ENCODE peak calls at places on chromosomes 11 and 22, in five cellular contexts. V is GM23248, F is dorsolateral prefrontal cortex, Q is pancreas, W is right cardiac atrium. Z is an unnamed sample.

GRCh38 chr11:7592706-7593105 is 78.9 kb downstream of the PPFIBP2 start:
- DNase-seq in W (peak), F (no peak), V (peak), Q (peak), Z (peak)

GRCh38 chr11:13354335-13354734 is 76.7 kb downstream of the BMAL1 start:
- DNase-seq in W (no peak), Q (no peak), F (no peak), V (peak), Z (no peak)

GRCh38 chr11:14672635-14673034 is 29.0 kb downstream of the PDE3B start:
- DNase-seq in Q (no peak), W (no peak), F (no peak), V (peak), Z (peak)

GRCh38 chr11:108708173-108708572 is 43.3 kb downstream of the DDX10 start:
- DNase-seq in W (no peak), F (no peak), Q (no peak), V (no peak), Z (no peak)

GRCh38 chr22:26658671-26659478 is 1.5 kb downstream of the MIAT start:
- DNase-seq in F (peak), V (peak), Q (no peak), W (peak), Z (peak)

GRCh38 chr11:62137276-62137861 is 13.6 kb downstream of the INCENP start:
- DNase-seq in F (no peak), Q (no peak), W (no peak), V (no peak), Z (no peak)

GRCh38 chr11:64060263-64060860 is 24.6 kb downstream of the FLRT1 start:
- DNase-seq in W (no peak), Q (no peak), V (no peak), F (no peak), Z (no peak)

GRCh38 chr11:44823920-44824704 is 97.3 kb downstream of the TSPAN18 start:
- DNase-seq in V (no peak), Q (no peak), F (no peak), W (peak), Z (no peak)

GRCh38 chr11:17439316-17439782 is 37.3 kb downstream of the ABCC8 start:
- DNase-seq in Q (peak), F (no peak), V (no peak), W (no peak), Z (no peak)

GRCh38 chr11:67409781-67410368 is 5.6 kb upstream of the CARNS1 start:
- DNase-seq in W (no peak), F (no peak), Q (peak), V (no peak), Z (no peak)
- H3K27ac ChIP-seq in W (no peak), F (peak), Q (no peak), V (no peak), Z (no peak)

GRCh38 chr11:106937113-106937512 is 81.2 kb downstream of the GUCY1A2 start:
- DNase-seq in W (no peak), Q (no peak), F (no peak), V (peak), Z (no peak)
- H3K27ac ChIP-seq in W (no peak), Q (no peak), F (no peak), V (no peak), Z (no peak)

DNA sequence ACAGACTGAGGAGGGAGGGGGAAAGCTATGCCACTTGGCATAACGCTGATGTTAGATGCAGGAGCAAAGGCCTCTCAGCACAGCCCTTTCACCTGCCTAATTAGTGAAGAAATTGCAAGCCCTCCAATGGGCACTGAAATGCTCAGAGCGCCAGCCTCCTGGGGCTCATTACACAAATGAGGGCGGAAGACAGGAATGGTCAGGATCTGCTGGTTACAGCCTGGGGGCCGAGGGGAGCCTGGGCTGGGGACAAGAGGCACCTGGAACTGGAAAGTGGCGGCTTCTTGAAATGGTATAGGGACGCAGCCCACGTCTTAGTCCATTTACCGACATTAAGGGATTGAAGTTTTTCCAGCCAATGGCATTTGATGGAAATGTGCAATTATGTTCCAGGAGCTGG is 50.2 kb upstream of the PLET1 start:
- DNase-seq in F (no peak), W (no peak), Q (no peak), V (no peak), Z (no peak)
- H3K27ac ChIP-seq in F (no peak), W (no peak), Q (no peak), V (no peak), Z (no peak)

GRCh38 chr22:50326959-50327710 is at the start of gene DENND6B:
- DNase-seq in V (peak), F (peak), W (peak), Q (peak), Z (peak)
- H3K27ac ChIP-seq in V (peak), F (peak), W (peak), Q (peak), Z (peak)

DNA sequence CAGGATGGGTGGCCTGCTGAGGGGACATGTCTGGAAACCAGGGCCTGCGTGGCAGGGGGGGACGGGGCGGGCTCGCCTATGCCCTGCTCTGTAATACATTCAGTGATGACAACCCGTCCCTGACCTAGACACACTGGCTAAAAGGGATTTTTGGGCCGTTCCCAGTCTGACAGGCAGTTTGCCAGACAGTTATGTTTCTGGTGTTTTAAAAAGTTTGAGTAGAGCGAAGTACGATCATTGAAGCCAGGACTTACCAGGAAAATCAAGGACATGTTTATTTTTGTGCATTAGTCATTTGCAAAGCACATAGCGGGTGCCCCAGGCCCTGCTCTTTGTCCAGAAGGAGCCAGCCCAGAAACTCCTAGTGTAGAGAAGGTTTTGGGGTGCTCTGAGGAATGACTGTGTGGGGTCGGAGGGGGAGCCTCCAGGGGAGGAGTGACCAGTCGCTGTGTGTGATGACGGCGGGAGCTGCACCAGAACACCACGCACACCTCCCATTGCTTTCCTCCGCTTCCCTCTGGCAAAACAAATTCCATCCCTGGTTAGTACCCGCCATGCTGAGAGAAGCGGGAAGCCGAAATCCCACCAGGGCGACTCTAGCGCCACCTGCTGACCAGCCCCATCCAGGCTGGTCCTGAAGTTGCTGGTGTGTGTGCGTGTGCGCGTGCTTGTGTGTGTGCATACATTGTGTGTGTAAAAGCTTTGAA is 50.8 kb downstream of the FBLN1 start:
- DNase-seq in Q (peak), V (peak), W (peak), F (peak), Z (peak)
- H3K27ac ChIP-seq in Q (peak), V (peak), W (peak), F (no peak), Z (peak)

GRCh38 chr11:8707541-8708270 is 25.1 kb downstream of the RPL27A start:
- DNase-seq in F (peak), V (no peak), W (peak), Q (peak), Z (no peak)
- H3K27ac ChIP-seq in F (peak), V (no peak), W (peak), Q (peak), Z (no peak)

DNA sequence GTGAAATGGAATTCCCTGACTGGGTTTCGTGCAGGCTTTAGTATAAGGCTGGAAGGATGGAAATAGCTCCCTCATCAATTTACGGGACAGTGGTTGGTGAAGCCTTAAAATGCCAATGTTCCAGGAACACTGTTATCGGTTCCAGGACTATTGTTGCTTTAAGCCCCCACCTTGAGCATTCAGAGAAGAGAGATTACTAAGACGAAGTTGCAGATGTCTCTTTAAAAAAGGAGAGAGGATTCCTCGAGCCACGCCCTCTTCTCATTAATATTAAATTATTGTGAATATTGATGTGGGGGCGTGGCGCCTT is 194 bp upstream of the CREB3L1 start:
- DNase-seq in V (peak), W (no peak), Q (no peak), F (no peak), Z (peak)
- H3K27ac ChIP-seq in V (peak), W (no peak), Q (peak), F (no peak), Z (no peak)

GRCh38 chr11:3162410-3163240 is 2.5 kb downstream of the OSBPL5 start:
- DNase-seq in F (peak), V (no peak), W (peak), Q (no peak), Z (no peak)
- H3K27ac ChIP-seq in F (peak), V (no peak), W (no peak), Q (no peak), Z (peak)

GRCh38 chr11:3178349-3178748 is 13.2 kb upstream of the OSBPL5 start:
- DNase-seq in F (no peak), V (peak), Q (no peak), W (no peak), Z (peak)
- H3K27ac ChIP-seq in F (no peak), V (peak), Q (no peak), W (no peak), Z (no peak)

GRCh38 chr22:20292673-20293232 is 24.6 kb upstream of the RTN4R start:
- DNase-seq in F (no peak), V (no peak), W (no peak), Q (no peak), Z (no peak)
- H3K27ac ChIP-seq in F (no peak), V (no peak), W (no peak), Q (no peak), Z (no peak)